ENCODE peak calls at places on chromosomes 1 and 21, in eight cellular contexts. One of them, this sample, is unnamed.
A peak's percentile ranks its signal among the peaks of the same experiment; 100 is the strongest.

GRCh38 chr21:41317458-41317857 is 857 bp downstream of the FAM3B start:
- DNase-seq in lower leg skin: no peak
- DNase-seq in endothelial cell: no peak
- DNase-seq in MCF 10A: no peak
- DNase-seq in MM.1S: no peak
- DNase-seq in endodermal cell: no peak
- DNase-seq in fibroblast of pulmonary artery: no peak
- DNase-seq in fibroblast of lung: no peak
- DNase-seq in this sample: no peak

GRCh38 chr1:57839067-57839466 is 415.2 kb upstream of the DAB1 start:
- DNase-seq in endodermal cell: no peak
- DNase-seq in endothelial cell: no peak
- DNase-seq in MCF 10A: no peak
- DNase-seq in lower leg skin: no peak
- DNase-seq in fibroblast of lung: peak; percentile 77
- DNase-seq in fibroblast of pulmonary artery: peak; percentile 6
- DNase-seq in MM.1S: no peak
- DNase-seq in this sample: no peak

GRCh38 chr1:94714552-94714951 is 105.6 kb upstream of the SLC44A3 start:
- DNase-seq in lower leg skin: no peak
- DNase-seq in MCF 10A: no peak
- DNase-seq in fibroblast of pulmonary artery: no peak
- DNase-seq in endothelial cell: no peak
- DNase-seq in MM.1S: no peak
- DNase-seq in endodermal cell: no peak
- DNase-seq in fibroblast of lung: no peak
- DNase-seq in this sample: no peak

GRCh38 chr1:223189903-223190724 is 47.1 kb upstream of the TLR5 start:
- DNase-seq in endothelial cell: no peak
- DNase-seq in fibroblast of pulmonary artery: no peak
- DNase-seq in endodermal cell: peak; percentile 22
- DNase-seq in MCF 10A: peak; percentile 92
- DNase-seq in lower leg skin: no peak
- DNase-seq in MM.1S: peak; percentile 51
- DNase-seq in fibroblast of lung: peak; percentile 89
- DNase-seq in this sample: peak; percentile 71

GRCh38 chr21:36055551-36055950 is 4.8 kb downstream of the SETD4 start:
- DNase-seq in endothelial cell: no peak
- DNase-seq in MCF 10A: no peak
- DNase-seq in MM.1S: no peak
- DNase-seq in fibroblast of lung: no peak
- DNase-seq in lower leg skin: no peak
- DNase-seq in endodermal cell: no peak
- DNase-seq in fibroblast of pulmonary artery: no peak
- DNase-seq in this sample: no peak

GRCh38 chr1:174818951-174819350 is 180.8 kb upstream of the CACYBP start:
- DNase-seq in fibroblast of pulmonary artery: no peak
- DNase-seq in endothelial cell: no peak
- DNase-seq in fibroblast of lung: peak; percentile 36
- DNase-seq in MCF 10A: peak; percentile 63
- DNase-seq in MM.1S: no peak
- DNase-seq in endodermal cell: no peak
- DNase-seq in lower leg skin: no peak
- DNase-seq in this sample: no peak

GRCh38 chr1:172723251-172723650 is 64.3 kb downstream of the FASLG start:
- DNase-seq in MCF 10A: no peak
- DNase-seq in MM.1S: no peak
- DNase-seq in endodermal cell: no peak
- DNase-seq in lower leg skin: no peak
- DNase-seq in fibroblast of pulmonary artery: peak; percentile 27
- DNase-seq in endothelial cell: no peak
- DNase-seq in fibroblast of lung: peak; percentile 40
- DNase-seq in this sample: no peak

GRCh38 chr21:39314155-39315027 is 959 bp upstream of the BRWD1 start:
- DNase-seq in fibroblast of lung: peak; percentile 78
- DNase-seq in endodermal cell: peak; percentile 87
- DNase-seq in MM.1S: peak; percentile 58
- DNase-seq in lower leg skin: peak; percentile 87
- DNase-seq in MCF 10A: peak; percentile 44
- DNase-seq in endothelial cell: peak; percentile 61
- DNase-seq in fibroblast of pulmonary artery: peak; percentile 69
- DNase-seq in this sample: peak; percentile 76

GRCh38 chr1:100348549-100349144 is 3.7 kb upstream of the CDC14A start:
- DNase-seq in lower leg skin: no peak
- DNase-seq in MCF 10A: no peak
- DNase-seq in fibroblast of lung: no peak
- DNase-seq in endodermal cell: no peak
- DNase-seq in fibroblast of pulmonary artery: no peak
- DNase-seq in endothelial cell: no peak
- DNase-seq in MM.1S: no peak
- DNase-seq in this sample: no peak

GRCh38 chr1:11357291-11357690 is 84.3 kb downstream of the UBIAD1 start:
- DNase-seq in endothelial cell: no peak
- DNase-seq in endodermal cell: no peak
- DNase-seq in fibroblast of lung: no peak
- DNase-seq in MCF 10A: no peak
- DNase-seq in MM.1S: no peak
- DNase-seq in lower leg skin: no peak
- DNase-seq in fibroblast of pulmonary artery: no peak
- DNase-seq in this sample: no peak

GRCh38 chr1:203796223-203796747 is 862 bp downstream of the ZBED6 start:
- DNase-seq in MCF 10A: peak; percentile 69
- DNase-seq in fibroblast of lung: peak; percentile 36
- DNase-seq in MM.1S: peak; percentile 40
- DNase-seq in endodermal cell: peak; percentile 74
- DNase-seq in lower leg skin: no peak
- DNase-seq in fibroblast of pulmonary artery: peak; percentile 33
- DNase-seq in endothelial cell: peak; percentile 25
- DNase-seq in this sample: peak; percentile 45

GRCh38 chr1:7438396-7438785 is 332.7 kb upstream of the VAMP3 start:
- DNase-seq in fibroblast of lung: no peak
- DNase-seq in MM.1S: no peak
- DNase-seq in endodermal cell: no peak
- DNase-seq in fibroblast of pulmonary artery: no peak
- DNase-seq in endothelial cell: no peak
- DNase-seq in lower leg skin: no peak
- DNase-seq in MCF 10A: no peak
- DNase-seq in this sample: no peak
- TF ChIP-seq CTCF in fibroblast of lung: no peak
- TF ChIP-seq CTCF in MM.1S: no peak
- TF ChIP-seq CTCF in endodermal cell: no peak
- TF ChIP-seq CTCF in fibroblast of pulmonary artery: no peak
- TF ChIP-seq CTCF in endothelial cell: no peak
- TF ChIP-seq CTCF in lower leg skin: no peak
- TF ChIP-seq CTCF in MCF 10A: no peak
- TF ChIP-seq CTCF in this sample: no peak

GRCh38 chr1:88735909-88736308 is 51.8 kb downstream of the PKN2 start:
- DNase-seq in fibroblast of lung: no peak
- DNase-seq in MM.1S: no peak
- DNase-seq in lower leg skin: no peak
- DNase-seq in fibroblast of pulmonary artery: no peak
- DNase-seq in MCF 10A: no peak
- DNase-seq in endodermal cell: no peak
- DNase-seq in endothelial cell: no peak
- DNase-seq in this sample: no peak

GRCh38 chr1:88741413-88741812 is 57.3 kb downstream of the PKN2 start:
- DNase-seq in endothelial cell: no peak
- DNase-seq in fibroblast of lung: peak; percentile 62
- DNase-seq in MCF 10A: peak; percentile 11
- DNase-seq in endodermal cell: no peak
- DNase-seq in MM.1S: no peak
- DNase-seq in fibroblast of pulmonary artery: peak; percentile 58
- DNase-seq in lower leg skin: no peak
- DNase-seq in this sample: no peak

GRCh38 chr1:88740784-88741183 is 56.7 kb downstream of the PKN2 start:
- DNase-seq in endothelial cell: no peak
- DNase-seq in endodermal cell: no peak
- DNase-seq in fibroblast of lung: no peak
- DNase-seq in fibroblast of pulmonary artery: peak; percentile 18
- DNase-seq in MM.1S: no peak
- DNase-seq in MCF 10A: no peak
- DNase-seq in lower leg skin: no peak
- DNase-seq in this sample: no peak

GRCh38 chr1:88737338-88737927 is 53.4 kb downstream of the PKN2 start:
- DNase-seq in fibroblast of pulmonary artery: no peak
- DNase-seq in endodermal cell: no peak
- DNase-seq in MCF 10A: no peak
- DNase-seq in MM.1S: no peak
- DNase-seq in fibroblast of lung: no peak
- DNase-seq in endothelial cell: no peak
- DNase-seq in lower leg skin: no peak
- DNase-seq in this sample: no peak

DNA sequence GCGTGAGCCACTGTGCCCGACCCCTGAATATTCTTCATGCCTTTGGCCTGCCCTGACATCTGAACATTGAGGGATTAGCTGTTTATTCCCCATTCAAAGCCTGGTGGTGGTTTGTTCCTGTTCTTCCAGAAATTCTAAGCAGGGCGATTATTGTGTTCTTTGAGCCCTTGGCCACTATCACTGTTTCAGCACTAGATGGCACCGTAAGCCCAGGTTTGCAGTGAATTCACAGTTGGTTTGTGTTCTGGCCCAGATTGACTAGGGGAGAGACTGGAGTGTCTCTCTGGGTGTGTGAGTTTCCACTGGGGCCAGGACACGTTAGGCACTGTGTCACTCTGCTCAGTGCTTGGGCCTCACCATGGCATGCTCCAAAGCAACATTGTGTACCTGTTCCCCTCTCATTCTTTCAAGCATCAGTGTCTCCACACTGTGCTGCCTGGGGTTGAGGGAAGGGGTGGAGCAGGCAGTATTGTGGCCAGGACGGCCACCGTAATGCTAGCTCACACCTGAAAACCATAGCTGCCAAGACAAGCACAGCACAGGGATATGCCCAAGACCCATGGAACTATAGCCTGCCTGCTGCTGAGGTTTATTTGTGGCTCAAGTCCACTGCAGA is 52.7 kb downstream of the PKN2 start:
- DNase-seq in lower leg skin: no peak
- DNase-seq in MCF 10A: peak; percentile 60
- DNase-seq in endodermal cell: peak; percentile 84
- DNase-seq in endothelial cell: peak; percentile 42
- DNase-seq in MM.1S: peak; percentile 22
- DNase-seq in fibroblast of pulmonary artery: peak; percentile 66
- DNase-seq in fibroblast of lung: peak; percentile 29
- DNase-seq in this sample: peak; percentile 49
- TF ChIP-seq CTCF in lower leg skin: no peak
- TF ChIP-seq CTCF in MCF 10A: peak; percentile 83
- TF ChIP-seq CTCF in endodermal cell: peak; percentile 84
- TF ChIP-seq CTCF in endothelial cell: no peak
- TF ChIP-seq CTCF in MM.1S: peak; percentile 72
- TF ChIP-seq CTCF in fibroblast of pulmonary artery: peak; percentile 78
- TF ChIP-seq CTCF in fibroblast of lung: peak; percentile 88
- TF ChIP-seq CTCF in this sample: peak; percentile 55

GRCh38 chr1:80441664-80442063 is 1359.1 kb upstream of the ADGRL2 start:
- DNase-seq in lower leg skin: no peak
- DNase-seq in fibroblast of lung: no peak
- DNase-seq in endodermal cell: no peak
- DNase-seq in MCF 10A: peak; percentile 34
- DNase-seq in MM.1S: no peak
- DNase-seq in endothelial cell: peak; percentile 7
- DNase-seq in fibroblast of pulmonary artery: no peak
- DNase-seq in this sample: no peak
- TF ChIP-seq CTCF in lower leg skin: no peak
- TF ChIP-seq CTCF in fibroblast of lung: no peak
- TF ChIP-seq CTCF in endodermal cell: peak; percentile 43
- TF ChIP-seq CTCF in MCF 10A: no peak
- TF ChIP-seq CTCF in MM.1S: no peak
- TF ChIP-seq CTCF in endothelial cell: no peak
- TF ChIP-seq CTCF in fibroblast of pulmonary artery: no peak
- TF ChIP-seq CTCF in this sample: no peak

GRCh38 chr21:33268736-33269441 is 2.7 kb downstream of the IL10RB start:
- DNase-seq in endothelial cell: no peak
- DNase-seq in fibroblast of lung: no peak
- DNase-seq in fibroblast of pulmonary artery: no peak
- DNase-seq in MCF 10A: peak; percentile 90
- DNase-seq in lower leg skin: no peak
- DNase-seq in MM.1S: peak; percentile 97
- DNase-seq in endodermal cell: peak; percentile 40
- DNase-seq in this sample: peak; percentile 95
- TF ChIP-seq CTCF in endothelial cell: no peak
- TF ChIP-seq CTCF in fibroblast of lung: no peak
- TF ChIP-seq CTCF in fibroblast of pulmonary artery: no peak
- TF ChIP-seq CTCF in MCF 10A: no peak
- TF ChIP-seq CTCF in lower leg skin: no peak
- TF ChIP-seq CTCF in MM.1S: peak; percentile 70
- TF ChIP-seq CTCF in endodermal cell: no peak
- TF ChIP-seq CTCF in this sample: no peak

GRCh38 chr1:39006726-39007645 is 15.9 kb downstream of the AKIRIN1 start:
- DNase-seq in lower leg skin: no peak
- DNase-seq in fibroblast of pulmonary artery: no peak
- DNase-seq in fibroblast of lung: no peak
- DNase-seq in MCF 10A: no peak
- DNase-seq in endothelial cell: no peak
- DNase-seq in MM.1S: no peak
- DNase-seq in endodermal cell: no peak
- DNase-seq in this sample: no peak
- TF ChIP-seq CTCF in lower leg skin: no peak
- TF ChIP-seq CTCF in fibroblast of pulmonary artery: no peak
- TF ChIP-seq CTCF in fibroblast of lung: no peak
- TF ChIP-seq CTCF in MCF 10A: no peak
- TF ChIP-seq CTCF in endothelial cell: no peak
- TF ChIP-seq CTCF in MM.1S: no peak
- TF ChIP-seq CTCF in endodermal cell: no peak
- TF ChIP-seq CTCF in this sample: no peak

GRCh38 chr1:52748119-52748518 is 21.9 kb downstream of the ZYG11B start:
- DNase-seq in fibroblast of lung: no peak
- DNase-seq in endodermal cell: no peak
- DNase-seq in endothelial cell: no peak
- DNase-seq in MM.1S: no peak
- DNase-seq in fibroblast of pulmonary artery: peak; percentile 20
- DNase-seq in lower leg skin: no peak
- DNase-seq in MCF 10A: peak; percentile 6
- DNase-seq in this sample: no peak
- TF ChIP-seq CTCF in fibroblast of lung: peak; percentile 2
- TF ChIP-seq CTCF in endodermal cell: peak; percentile 17
- TF ChIP-seq CTCF in endothelial cell: peak; percentile 16
- TF ChIP-seq CTCF in MM.1S: peak; percentile 11
- TF ChIP-seq CTCF in fibroblast of pulmonary artery: no peak
- TF ChIP-seq CTCF in lower leg skin: no peak
- TF ChIP-seq CTCF in MCF 10A: peak; percentile 26
- TF ChIP-seq CTCF in this sample: no peak

This sample was measured in GM12865.